ENCODE peak calls at places on chromosomes 6 and 20, in five cellular contexts. U is AG08396; M is NCI-H2081; H is activated gamma-delta T cell treated with anti-CD3 and anti-CD28 coated beads, Interleukin-2, amount 50 U/mL, for 16 hours; N is GM12864. C is an unnamed sample.

GRCh38 chr6:150081702-150082101 is 12.8 kb upstream of the ULBP3 start:
- DNase-seq in H (no peak), N (no peak), M (no peak), U (no peak), C (no peak)

GRCh38 chr6:156851447-156851846 is 74.3 kb downstream of the ARID1B start:
- DNase-seq in H (no peak), N (no peak), M (no peak), U (no peak), C (no peak)

GRCh38 chr6:52505726-52506501 is 70.9 kb downstream of the TRAM2 start:
- DNase-seq in U (no peak), H (no peak), M (no peak), N (no peak), C (no peak)

GRCh38 chr6:53048431-53049195 is 16.6 kb upstream of the FBXO9 start:
- DNase-seq in N (no peak), U (no peak), M (no peak), H (no peak), C (no peak)

GRCh38 chr6:110053395-110054240 is 75.5 kb downstream of the GPR6 start:
- DNase-seq in H (no peak), U (peak), N (no peak), M (peak), C (no peak)

GRCh38 chr20:33522256-33522820 is 32.4 kb downstream of the CBFA2T2 start:
- DNase-seq in M (no peak), U (no peak), N (no peak), H (no peak), C (no peak)

GRCh38 chr6:90444125-90444745 is 142.6 kb downstream of the MAP3K7 start:
- DNase-seq in H (no peak), M (no peak), U (no peak), N (no peak), C (no peak)

GRCh38 chr6:100554228-100554627 is 89.5 kb upstream of the SIM1 start:
- DNase-seq in U (no peak), M (no peak), H (no peak), N (no peak), C (no peak)

GRCh38 chr6:118889163-118889562 is 4.8 kb upstream of the ASF1A start:
- DNase-seq in N (no peak), M (no peak), U (no peak), H (no peak), C (no peak)

GRCh38 chr20:10419550-10420133 is 14.4 kb downstream of the MKKS start:
- DNase-seq in M (no peak), N (no peak), U (no peak), H (no peak), C (no peak)

GRCh38 chr6:131250121-131250520 is 114.9 kb downstream of the AKAP7 start:
- DNase-seq in N (peak), U (peak), H (no peak), M (no peak), C (no peak)

GRCh38 chr20:9375221-9375681 is 139.1 kb upstream of the LAMP5 start:
- DNase-seq in U (no peak), H (no peak), M (no peak), N (no peak), C (no peak)

GRCh38 chr6:10521104-10521808 is at the start of gene GCNT2:
- DNase-seq in H (no peak), M (peak), U (no peak), N (no peak), C (no peak)

GRCh38 chr6:149094934-149095341 is 222.6 kb upstream of the TAB2 start:
- DNase-seq in M (no peak), U (no peak), N (no peak), H (no peak), C (no peak)

GRCh38 chr20:4091332-4092135 is 76.2 kb upstream of the RNF24 start:
- DNase-seq in U (peak), M (peak), N (no peak), H (no peak), C (no peak)

GRCh38 chr6:56853541-56853940 is 101.4 kb upstream of the BEND6 start:
- DNase-seq in N (no peak), H (no peak), U (no peak), M (no peak), C (no peak)

GRCh38 chr6:29965873-29966601 is 23.7 kb downstream of the HLA-A start:
- DNase-seq in N (peak), H (no peak), M (peak), U (no peak), C (no peak)

GRCh38 chr6:43405354-43405753 is 22.0 kb upstream of the ABCC10 start:
- DNase-seq in U (no peak), H (no peak), N (no peak), M (no peak), C (no peak)

GRCh38 chr6:30821862-30822784 is 62.2 kb upstream of the DDR1 start:
- DNase-seq in H (no peak), U (peak), M (peak), N (no peak), C (no peak)

GRCh38 chr6:149071997-149072396 is 245.5 kb upstream of the TAB2 start:
- DNase-seq in H (no peak), U (no peak), M (no peak), N (no peak), C (no peak)